ENCODE peak calls at places on chromosomes 11 and 22, in four cellular contexts. D, L, T and J are unnamed samples.

GRCh38 chr22:38467904-38468760 is at the start of gene KDELR3:
- DNase-seq in D (no peak), L (peak; percentile 62), T (no peak), J (no peak)

GRCh38 chr22:22896601-22897000 is 9.0 kb downstream of the IGLL5 start:
- DNase-seq in D (no peak), L (no peak), T (no peak), J (no peak)

GRCh38 chr11:120225372-120225909 is 14.5 kb upstream of the POU2F3 start:
- DNase-seq in D (no peak), L (peak; percentile 54), T (no peak), J (no peak)

GRCh38 chr22:22745225-22746060 is 101.0 kb downstream of the GGTLC2 start:
- DNase-seq in D (peak; percentile 73), L (peak; percentile 46), T (peak; percentile 87), J (no peak)

GRCh38 chr11:75639752-75640151 is 29.1 kb downstream of the MAP6 start:
- DNase-seq in D (no peak), L (peak; percentile 20), T (no peak), J (no peak)

GRCh38 chr22:20156042-20156389 is 5.2 kb upstream of the CCDC188 start:
- DNase-seq in D (no peak), L (no peak), T (no peak), J (no peak)

GRCh38 chr11:76579047-76579751 is 91.3 kb downstream of the LRRC32 start:
- DNase-seq in D (no peak), L (peak; percentile 65), T (no peak), J (no peak)

GRCh38 chr11:65915821-65916251 is 3.0 kb downstream of the C11orf68 start:
- DNase-seq in D (no peak), L (peak; percentile 98), T (no peak), J (no peak)

GRCh38 chr11:67320011-67320410 is 16.7 kb downstream of the SSH3 start:
- DNase-seq in D (no peak), L (no peak), T (no peak), J (no peak)

GRCh38 chr11:127003260-127003981 is 2.9 kb upstream of the KIRREL3 start:
- DNase-seq in D (no peak), L (no peak), T (no peak), J (no peak)
- H3K4me3 ChIP-seq in D (no peak overlapping the region), L (no peak overlapping the region), T (no peak overlapping the region), J (no peak overlapping the region)

GRCh38 chr11:64341851-64342791 is 2.1 kb downstream of the CCDC88B start:
- DNase-seq in D (peak; percentile 89), L (peak; percentile 80), T (peak; percentile 97), J (peak; percentile 72)
- H3K4me3 ChIP-seq in D (no peak overlapping the region), L (peak overlapping the region; percentile 27), T (peak overlapping the region; percentile 26), J (peak overlapping the region; percentile 13)

GRCh38 chr11:115919341-115920086 is 415.3 kb upstream of the CADM1 start:
- DNase-seq in D (no peak), L (no peak), T (no peak), J (no peak)
- H3K4me3 ChIP-seq in D (no peak overlapping the region), L (no peak overlapping the region), T (no peak overlapping the region), J (no peak overlapping the region)

DNA sequence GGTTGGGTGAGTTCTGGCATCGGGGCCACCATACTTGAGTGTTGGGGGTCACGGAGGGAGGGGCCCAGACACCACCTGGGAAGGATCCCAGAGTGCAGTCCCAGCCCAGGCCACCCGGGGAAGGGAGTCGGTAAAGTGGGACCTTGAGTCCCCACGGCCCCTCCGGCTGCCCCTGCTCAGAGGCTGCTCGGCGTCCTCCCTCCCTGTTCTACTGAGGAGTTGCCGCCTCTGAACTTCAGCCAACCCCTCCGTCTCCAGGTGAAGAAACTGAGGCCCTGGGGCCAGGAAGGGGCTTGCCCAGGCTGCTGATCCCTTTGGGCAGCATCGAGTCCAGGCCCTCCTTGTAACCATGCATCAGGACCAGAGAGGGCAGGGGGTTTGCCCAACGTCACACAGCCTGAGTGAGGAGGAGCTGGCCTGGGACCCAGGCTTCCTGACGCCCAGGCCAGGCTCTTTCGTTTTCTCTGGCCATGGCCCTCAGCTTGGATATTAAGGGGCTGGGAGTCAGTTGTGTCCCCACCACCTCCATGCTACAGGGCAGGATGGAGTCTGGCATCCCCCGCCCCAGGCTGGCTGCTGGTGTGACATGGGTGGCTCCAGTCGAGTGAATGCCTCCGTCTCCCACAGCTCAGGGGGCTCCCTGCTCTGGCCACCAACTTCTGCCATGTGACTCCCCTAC is 1.3 kb downstream of the PARVG start:
- DNase-seq in D (no peak), L (no peak), T (no peak), J (peak; percentile 22)
- H3K4me3 ChIP-seq in D (peak overlapping the region; percentile 79), L (no peak overlapping the region), T (no peak overlapping the region), J (peak overlapping the region; percentile 85)

GRCh38 chr11:8328848-8329330 is 65.2 kb upstream of the LMO1 start:
- DNase-seq in D (peak; percentile 53), L (peak; percentile 80), T (peak; percentile 83), J (peak; percentile 22)
- H3K4me3 ChIP-seq in D (no peak overlapping the region), L (no peak overlapping the region), T (no peak overlapping the region), J (no peak overlapping the region)

GRCh38 chr22:50528682-50529415 is 963 bp downstream of the TYMP start:
- DNase-seq in D (no peak), L (no peak), T (peak; percentile 56), J (no peak)
- H3K4me3 ChIP-seq in D (no peak overlapping the region), L (peak overlapping the region; percentile 52), T (no peak overlapping the region), J (no peak overlapping the region)